ENCODE peak calls at places on chromosomes 16 and 17, in six cellular contexts. One of them, this sample, is unnamed.

GRCh38 chr17:7258731-7259554 is 3.3 kb downstream of the CLDN7 start:
- DNase-seq in stimulated activated CD8-positive, alpha-beta memory T cell treated with anti-CD3 and anti-CD28 coated beads, Interleukin-4, amount 100 ng/mL, for 1 hour: no peak
- DNase-seq in NCI-H510A treated with DMSO at 0.1 percent for 48 hours: no peak
- DNase-seq in stimulated activated CD4-positive, alpha-beta T cell treated with anti-CD3 and anti-CD28 coated beads, Interleukin-2, amount 100 ng/mL, for 48 hours: no peak
- DNase-seq in A549: no peak
- DNase-seq in fibroblast of the aortic adventitia: peak
- DNase-seq in this sample: peak

GRCh38 chr17:50028207-50029120 is 27.4 kb upstream of the ITGA3 start:
- DNase-seq in stimulated activated CD4-positive, alpha-beta T cell treated with anti-CD3 and anti-CD28 coated beads, Interleukin-2, amount 100 ng/mL, for 48 hours: no peak
- DNase-seq in fibroblast of the aortic adventitia: peak
- DNase-seq in stimulated activated CD8-positive, alpha-beta memory T cell treated with anti-CD3 and anti-CD28 coated beads, Interleukin-4, amount 100 ng/mL, for 1 hour: no peak
- DNase-seq in NCI-H510A treated with DMSO at 0.1 percent for 48 hours: no peak
- DNase-seq in A549: peak
- DNase-seq in this sample: no peak

GRCh38 chr16:57462209-57462977 is at the start of gene POLR2C:
- DNase-seq in stimulated activated CD4-positive, alpha-beta T cell treated with anti-CD3 and anti-CD28 coated beads, Interleukin-2, amount 100 ng/mL, for 48 hours: peak
- DNase-seq in stimulated activated CD8-positive, alpha-beta memory T cell treated with anti-CD3 and anti-CD28 coated beads, Interleukin-4, amount 100 ng/mL, for 1 hour: peak
- DNase-seq in NCI-H510A treated with DMSO at 0.1 percent for 48 hours: peak
- DNase-seq in A549: peak
- DNase-seq in fibroblast of the aortic adventitia: peak
- DNase-seq in this sample: peak

GRCh38 chr16:66471264-66471663 is 44.2 kb downstream of the BEAN1 start:
- DNase-seq in stimulated activated CD8-positive, alpha-beta memory T cell treated with anti-CD3 and anti-CD28 coated beads, Interleukin-4, amount 100 ng/mL, for 1 hour: no peak
- DNase-seq in stimulated activated CD4-positive, alpha-beta T cell treated with anti-CD3 and anti-CD28 coated beads, Interleukin-2, amount 100 ng/mL, for 48 hours: no peak
- DNase-seq in NCI-H510A treated with DMSO at 0.1 percent for 48 hours: no peak
- DNase-seq in fibroblast of the aortic adventitia: no peak
- DNase-seq in A549: no peak
- DNase-seq in this sample: no peak

GRCh38 chr17:64128787-64129514 is 993 bp downstream of the ERN1 start:
- DNase-seq in fibroblast of the aortic adventitia: peak
- DNase-seq in stimulated activated CD4-positive, alpha-beta T cell treated with anti-CD3 and anti-CD28 coated beads, Interleukin-2, amount 100 ng/mL, for 48 hours: no peak
- DNase-seq in stimulated activated CD8-positive, alpha-beta memory T cell treated with anti-CD3 and anti-CD28 coated beads, Interleukin-4, amount 100 ng/mL, for 1 hour: no peak
- DNase-seq in A549: peak
- DNase-seq in NCI-H510A treated with DMSO at 0.1 percent for 48 hours: peak
- DNase-seq in this sample: peak

GRCh38 chr16:85988723-85989313 is 89.9 kb downstream of the IRF8 start:
- DNase-seq in stimulated activated CD4-positive, alpha-beta T cell treated with anti-CD3 and anti-CD28 coated beads, Interleukin-2, amount 100 ng/mL, for 48 hours: peak
- DNase-seq in A549: no peak
- DNase-seq in stimulated activated CD8-positive, alpha-beta memory T cell treated with anti-CD3 and anti-CD28 coated beads, Interleukin-4, amount 100 ng/mL, for 1 hour: no peak
- DNase-seq in fibroblast of the aortic adventitia: no peak
- DNase-seq in NCI-H510A treated with DMSO at 0.1 percent for 48 hours: no peak
- DNase-seq in this sample: no peak

GRCh38 chr17:40014375-40014980 is 762 bp upstream of the CSF3 start:
- DNase-seq in fibroblast of the aortic adventitia: no peak
- DNase-seq in stimulated activated CD4-positive, alpha-beta T cell treated with anti-CD3 and anti-CD28 coated beads, Interleukin-2, amount 100 ng/mL, for 48 hours: no peak
- DNase-seq in stimulated activated CD8-positive, alpha-beta memory T cell treated with anti-CD3 and anti-CD28 coated beads, Interleukin-4, amount 100 ng/mL, for 1 hour: no peak
- DNase-seq in NCI-H510A treated with DMSO at 0.1 percent for 48 hours: no peak
- DNase-seq in A549: no peak
- DNase-seq in this sample: peak

GRCh38 chr16:88264641-88265285 is 118.0 kb upstream of the ZNF469 start:
- DNase-seq in stimulated activated CD4-positive, alpha-beta T cell treated with anti-CD3 and anti-CD28 coated beads, Interleukin-2, amount 100 ng/mL, for 48 hours: peak
- DNase-seq in stimulated activated CD8-positive, alpha-beta memory T cell treated with anti-CD3 and anti-CD28 coated beads, Interleukin-4, amount 100 ng/mL, for 1 hour: no peak
- DNase-seq in A549: peak
- DNase-seq in fibroblast of the aortic adventitia: peak
- DNase-seq in NCI-H510A treated with DMSO at 0.1 percent for 48 hours: no peak
- DNase-seq in this sample: peak

GRCh38 chr17:35257080-35257701 is 14.3 kb downstream of the SLFN5 start:
- DNase-seq in NCI-H510A treated with DMSO at 0.1 percent for 48 hours: peak
- DNase-seq in fibroblast of the aortic adventitia: peak
- DNase-seq in A549: peak
- DNase-seq in stimulated activated CD8-positive, alpha-beta memory T cell treated with anti-CD3 and anti-CD28 coated beads, Interleukin-4, amount 100 ng/mL, for 1 hour: no peak
- DNase-seq in stimulated activated CD4-positive, alpha-beta T cell treated with anti-CD3 and anti-CD28 coated beads, Interleukin-2, amount 100 ng/mL, for 48 hours: no peak
- DNase-seq in this sample: peak

GRCh38 chr17:79951361-79952264 is 84.1 kb downstream of the TBC1D16 start:
- DNase-seq in NCI-H510A treated with DMSO at 0.1 percent for 48 hours: peak
- DNase-seq in fibroblast of the aortic adventitia: peak
- DNase-seq in stimulated activated CD4-positive, alpha-beta T cell treated with anti-CD3 and anti-CD28 coated beads, Interleukin-2, amount 100 ng/mL, for 48 hours: no peak
- DNase-seq in A549: no peak
- DNase-seq in stimulated activated CD8-positive, alpha-beta memory T cell treated with anti-CD3 and anti-CD28 coated beads, Interleukin-4, amount 100 ng/mL, for 1 hour: no peak
- DNase-seq in this sample: no peak

GRCh38 chr16:1902547-1903219 is 15.5 kb downstream of the HS3ST6 start:
- DNase-seq in stimulated activated CD8-positive, alpha-beta memory T cell treated with anti-CD3 and anti-CD28 coated beads, Interleukin-4, amount 100 ng/mL, for 1 hour: no peak
- DNase-seq in NCI-H510A treated with DMSO at 0.1 percent for 48 hours: no peak
- DNase-seq in A549: no peak
- DNase-seq in stimulated activated CD4-positive, alpha-beta T cell treated with anti-CD3 and anti-CD28 coated beads, Interleukin-2, amount 100 ng/mL, for 48 hours: no peak
- DNase-seq in fibroblast of the aortic adventitia: no peak
- DNase-seq in this sample: no peak

GRCh38 chr17:35780876-35781409 is 14.5 kb downstream of the MMP28 start:
- DNase-seq in fibroblast of the aortic adventitia: no peak
- DNase-seq in NCI-H510A treated with DMSO at 0.1 percent for 48 hours: no peak
- DNase-seq in stimulated activated CD8-positive, alpha-beta memory T cell treated with anti-CD3 and anti-CD28 coated beads, Interleukin-4, amount 100 ng/mL, for 1 hour: no peak
- DNase-seq in stimulated activated CD4-positive, alpha-beta T cell treated with anti-CD3 and anti-CD28 coated beads, Interleukin-2, amount 100 ng/mL, for 48 hours: no peak
- DNase-seq in A549: no peak
- DNase-seq in this sample: no peak

GRCh38 chr17:82623707-82624106 is 24.5 kb downstream of the WDR45B start:
- DNase-seq in fibroblast of the aortic adventitia: no peak
- DNase-seq in NCI-H510A treated with DMSO at 0.1 percent for 48 hours: no peak
- DNase-seq in stimulated activated CD8-positive, alpha-beta memory T cell treated with anti-CD3 and anti-CD28 coated beads, Interleukin-4, amount 100 ng/mL, for 1 hour: no peak
- DNase-seq in A549: no peak
- DNase-seq in stimulated activated CD4-positive, alpha-beta T cell treated with anti-CD3 and anti-CD28 coated beads, Interleukin-2, amount 100 ng/mL, for 48 hours: no peak
- DNase-seq in this sample: no peak

GRCh38 chr16:88103011-88103410 is 151.8 kb downstream of the BANP start:
- DNase-seq in stimulated activated CD8-positive, alpha-beta memory T cell treated with anti-CD3 and anti-CD28 coated beads, Interleukin-4, amount 100 ng/mL, for 1 hour: no peak
- DNase-seq in A549: no peak
- DNase-seq in fibroblast of the aortic adventitia: no peak
- DNase-seq in stimulated activated CD4-positive, alpha-beta T cell treated with anti-CD3 and anti-CD28 coated beads, Interleukin-2, amount 100 ng/mL, for 48 hours: no peak
- DNase-seq in NCI-H510A treated with DMSO at 0.1 percent for 48 hours: no peak
- DNase-seq in this sample: no peak

GRCh38 chr16:87556941-87557459 is 45.3 kb upstream of the JPH3 start:
- DNase-seq in NCI-H510A treated with DMSO at 0.1 percent for 48 hours: no peak
- DNase-seq in fibroblast of the aortic adventitia: peak
- DNase-seq in stimulated activated CD8-positive, alpha-beta memory T cell treated with anti-CD3 and anti-CD28 coated beads, Interleukin-4, amount 100 ng/mL, for 1 hour: no peak
- DNase-seq in stimulated activated CD4-positive, alpha-beta T cell treated with anti-CD3 and anti-CD28 coated beads, Interleukin-2, amount 100 ng/mL, for 48 hours: no peak
- DNase-seq in A549: no peak
- DNase-seq in this sample: no peak

GRCh38 chr17:8318536-8318935 is 8.5 kb downstream of the ARHGEF15 start:
- DNase-seq in stimulated activated CD8-positive, alpha-beta memory T cell treated with anti-CD3 and anti-CD28 coated beads, Interleukin-4, amount 100 ng/mL, for 1 hour: no peak
- DNase-seq in NCI-H510A treated with DMSO at 0.1 percent for 48 hours: no peak
- DNase-seq in A549: no peak
- DNase-seq in fibroblast of the aortic adventitia: no peak
- DNase-seq in stimulated activated CD4-positive, alpha-beta T cell treated with anti-CD3 and anti-CD28 coated beads, Interleukin-2, amount 100 ng/mL, for 48 hours: no peak
- DNase-seq in this sample: no peak

GRCh38 chr16:19419691-19420060 is 2.0 kb downstream of the TMC5 start:
- DNase-seq in NCI-H510A treated with DMSO at 0.1 percent for 48 hours: no peak
- DNase-seq in stimulated activated CD4-positive, alpha-beta T cell treated with anti-CD3 and anti-CD28 coated beads, Interleukin-2, amount 100 ng/mL, for 48 hours: no peak
- DNase-seq in A549: peak
- DNase-seq in fibroblast of the aortic adventitia: no peak
- DNase-seq in stimulated activated CD8-positive, alpha-beta memory T cell treated with anti-CD3 and anti-CD28 coated beads, Interleukin-4, amount 100 ng/mL, for 1 hour: no peak
- DNase-seq in this sample: no peak

GRCh38 chr16:57268804-57269800 is 15.4 kb downstream of the PLLP start:
- DNase-seq in stimulated activated CD4-positive, alpha-beta T cell treated with anti-CD3 and anti-CD28 coated beads, Interleukin-2, amount 100 ng/mL, for 48 hours: no peak
- DNase-seq in fibroblast of the aortic adventitia: peak
- DNase-seq in A549: no peak
- DNase-seq in stimulated activated CD8-positive, alpha-beta memory T cell treated with anti-CD3 and anti-CD28 coated beads, Interleukin-4, amount 100 ng/mL, for 1 hour: no peak
- DNase-seq in NCI-H510A treated with DMSO at 0.1 percent for 48 hours: no peak
- DNase-seq in this sample: no peak

GRCh38 chr17:81052199-81052997 is 17.4 kb downstream of the BAIAP2 start:
- DNase-seq in A549: no peak
- DNase-seq in stimulated activated CD8-positive, alpha-beta memory T cell treated with anti-CD3 and anti-CD28 coated beads, Interleukin-4, amount 100 ng/mL, for 1 hour: no peak
- DNase-seq in stimulated activated CD4-positive, alpha-beta T cell treated with anti-CD3 and anti-CD28 coated beads, Interleukin-2, amount 100 ng/mL, for 48 hours: no peak
- DNase-seq in NCI-H510A treated with DMSO at 0.1 percent for 48 hours: no peak
- DNase-seq in fibroblast of the aortic adventitia: no peak
- DNase-seq in this sample: no peak

GRCh38 chr16:55955845-55956244 is 80.7 kb upstream of the CES5A start:
- DNase-seq in fibroblast of the aortic adventitia: no peak
- DNase-seq in stimulated activated CD4-positive, alpha-beta T cell treated with anti-CD3 and anti-CD28 coated beads, Interleukin-2, amount 100 ng/mL, for 48 hours: no peak
- DNase-seq in A549: no peak
- DNase-seq in stimulated activated CD8-positive, alpha-beta memory T cell treated with anti-CD3 and anti-CD28 coated beads, Interleukin-4, amount 100 ng/mL, for 1 hour: no peak
- DNase-seq in NCI-H510A treated with DMSO at 0.1 percent for 48 hours: no peak
- DNase-seq in this sample: no peak

GRCh38 chr16:66523861-66524354 is 26.0 kb downstream of the TK2 start:
- DNase-seq in stimulated activated CD8-positive, alpha-beta memory T cell treated with anti-CD3 and anti-CD28 coated beads, Interleukin-4, amount 100 ng/mL, for 1 hour: no peak
- DNase-seq in NCI-H510A treated with DMSO at 0.1 percent for 48 hours: no peak
- DNase-seq in A549: no peak
- DNase-seq in fibroblast of the aortic adventitia: no peak
- DNase-seq in stimulated activated CD4-positive, alpha-beta T cell treated with anti-CD3 and anti-CD28 coated beads, Interleukin-2, amount 100 ng/mL, for 48 hours: no peak
- DNase-seq in this sample: no peak

GRCh38 chr17:77316191-77316641 is 175.4 kb downstream of the SEC14L1 start:
- DNase-seq in stimulated activated CD8-positive, alpha-beta memory T cell treated with anti-CD3 and anti-CD28 coated beads, Interleukin-4, amount 100 ng/mL, for 1 hour: no peak
- DNase-seq in stimulated activated CD4-positive, alpha-beta T cell treated with anti-CD3 and anti-CD28 coated beads, Interleukin-2, amount 100 ng/mL, for 48 hours: no peak
- DNase-seq in fibroblast of the aortic adventitia: peak
- DNase-seq in A549: no peak
- DNase-seq in NCI-H510A treated with DMSO at 0.1 percent for 48 hours: no peak
- DNase-seq in this sample: no peak

GRCh38 chr17:7538891-7539290 is 10.0 kb upstream of the TNFSF12 start:
- DNase-seq in NCI-H510A treated with DMSO at 0.1 percent for 48 hours: no peak
- DNase-seq in stimulated activated CD4-positive, alpha-beta T cell treated with anti-CD3 and anti-CD28 coated beads, Interleukin-2, amount 100 ng/mL, for 48 hours: no peak
- DNase-seq in fibroblast of the aortic adventitia: no peak
- DNase-seq in A549: no peak
- DNase-seq in stimulated activated CD8-positive, alpha-beta memory T cell treated with anti-CD3 and anti-CD28 coated beads, Interleukin-4, amount 100 ng/mL, for 1 hour: no peak
- DNase-seq in this sample: no peak

GRCh38 chr17:45977976-45978626 is 20.9 kb upstream of the STH start:
- DNase-seq in fibroblast of the aortic adventitia: no peak
- DNase-seq in NCI-H510A treated with DMSO at 0.1 percent for 48 hours: no peak
- DNase-seq in stimulated activated CD4-positive, alpha-beta T cell treated with anti-CD3 and anti-CD28 coated beads, Interleukin-2, amount 100 ng/mL, for 48 hours: no peak
- DNase-seq in A549: no peak
- DNase-seq in stimulated activated CD8-positive, alpha-beta memory T cell treated with anti-CD3 and anti-CD28 coated beads, Interleukin-4, amount 100 ng/mL, for 1 hour: no peak
- DNase-seq in this sample: no peak

GRCh38 chr17:54899721-54900456 is 763 bp upstream of the TOM1L1 start:
- DNase-seq in stimulated activated CD4-positive, alpha-beta T cell treated with anti-CD3 and anti-CD28 coated beads, Interleukin-2, amount 100 ng/mL, for 48 hours: no peak
- DNase-seq in NCI-H510A treated with DMSO at 0.1 percent for 48 hours: peak
- DNase-seq in fibroblast of the aortic adventitia: no peak
- DNase-seq in A549: no peak
- DNase-seq in stimulated activated CD8-positive, alpha-beta memory T cell treated with anti-CD3 and anti-CD28 coated beads, Interleukin-4, amount 100 ng/mL, for 1 hour: no peak
- DNase-seq in this sample: peak

GRCh38 chr17:77572851-77573250 is 385.7 kb upstream of the TNRC6C start:
- DNase-seq in A549: no peak
- DNase-seq in fibroblast of the aortic adventitia: no peak
- DNase-seq in NCI-H510A treated with DMSO at 0.1 percent for 48 hours: peak
- DNase-seq in stimulated activated CD8-positive, alpha-beta memory T cell treated with anti-CD3 and anti-CD28 coated beads, Interleukin-4, amount 100 ng/mL, for 1 hour: no peak
- DNase-seq in stimulated activated CD4-positive, alpha-beta T cell treated with anti-CD3 and anti-CD28 coated beads, Interleukin-2, amount 100 ng/mL, for 48 hours: no peak
- DNase-seq in this sample: no peak

GRCh38 chr17:61928101-61928436 is 287 bp upstream of the INTS2 start:
- DNase-seq in stimulated activated CD4-positive, alpha-beta T cell treated with anti-CD3 and anti-CD28 coated beads, Interleukin-2, amount 100 ng/mL, for 48 hours: no peak
- DNase-seq in A549: no peak
- DNase-seq in NCI-H510A treated with DMSO at 0.1 percent for 48 hours: no peak
- DNase-seq in stimulated activated CD8-positive, alpha-beta memory T cell treated with anti-CD3 and anti-CD28 coated beads, Interleukin-4, amount 100 ng/mL, for 1 hour: no peak
- DNase-seq in fibroblast of the aortic adventitia: no peak
- DNase-seq in this sample: no peak